ENCODE peak calls at places on chromosomes 2 and 18, in nine cellular contexts. H, Y, C, R, U, T, G, O and X are unnamed samples.

GRCh38 chr2:237326250-237327171 is 87.5 kb downstream of the COL6A3 start:
- DNase-seq in G (peak; percentile 97), Y (no peak), O (no peak), R (peak; percentile 87), U (no peak), C (no peak), H (no peak), T (peak; percentile 72), X (no peak)

GRCh38 chr2:110642360-110642759 is 35.5 kb downstream of the BUB1 start:
- DNase-seq in O (no peak), G (no peak), U (no peak), Y (no peak), R (no peak), H (no peak), C (no peak), T (no peak), X (no peak)

GRCh38 chr2:182642328-182642727 is 73.7 kb upstream of the DNAJC10 start:
- DNase-seq in G (peak; percentile 61), C (peak; percentile 67), U (peak; percentile 58), O (peak; percentile 11), R (peak; percentile 59), H (peak; percentile 44), T (no peak), Y (peak; percentile 48), X (peak; percentile 70)

GRCh38 chr2:175169191-175169590 is 1.2 kb upstream of the ATF2 start:
- DNase-seq in Y (no peak), U (no peak), H (no peak), G (no peak), T (no peak), O (no peak), C (no peak), R (no peak), X (no peak)

GRCh38 chr2:67516899-67517530 is 119.9 kb downstream of the ETAA1 start:
- DNase-seq in G (peak; percentile 98), C (no peak), H (no peak), T (peak; percentile 78), R (peak; percentile 98), Y (peak; percentile 61), U (no peak), O (no peak), X (no peak)

GRCh38 chr18:79857082-79857661 is 59.4 kb downstream of the KCNG2 start:
- DNase-seq in Y (peak; percentile 24), O (peak; percentile 19), R (peak; percentile 58), T (no peak), G (peak; percentile 60), H (peak; percentile 5), U (peak; percentile 44), C (peak; percentile 74), X (no peak)

GRCh38 chr2:128663371-128664050 is 344.8 kb upstream of the HS6ST1 start:
- DNase-seq in Y (no peak), H (no peak), T (no peak), O (no peak), U (no peak), C (no peak), G (no peak), R (no peak), X (no peak)

GRCh38 chr2:168545439-168546082 is 89.5 kb downstream of the CERS6 start:
- DNase-seq in T (peak; percentile 47), R (peak; percentile 88), U (no peak), C (no peak), G (peak; percentile 88), Y (peak; percentile 84), O (no peak), H (peak; percentile 94), X (no peak)

GRCh38 chr2:101524811-101525430 is 50.0 kb upstream of the RFX8 start:
- DNase-seq in R (no peak), U (peak; percentile 85), G (peak; percentile 27), T (no peak), Y (peak; percentile 59), C (no peak), H (peak; percentile 31), O (peak; percentile 16), X (no peak)

GRCh38 chr2:120244656-120245519 is 7.8 kb upstream of the RALB start:
- DNase-seq in H (no peak), G (no peak), T (no peak), U (no peak), R (no peak), Y (no peak), C (no peak), O (no peak), X (no peak)

GRCh38 chr2:130252880-130253645 is 54.8 kb upstream of the TUBA3E start:
- DNase-seq in R (no peak), U (no peak), T (no peak), C (peak; percentile 9), G (peak; percentile 18), Y (no peak), O (no peak), H (peak; percentile 56), X (no peak)

GRCh38 chr2:108971661-108972566 is 17.1 kb downstream of the EDAR start:
- DNase-seq in O (no peak), H (peak; percentile 83), T (no peak), U (no peak), G (peak; percentile 21), C (no peak), Y (peak; percentile 45), R (no peak), X (no peak)

GRCh38 chr2:241545523-241546473 is 12.7 kb upstream of the BOK start:
- DNase-seq in R (peak; percentile 31), C (no peak), H (no peak), Y (no peak), G (no peak), T (no peak), U (no peak), O (no peak), X (no peak)

GRCh38 chr2:214127178-214127970 is 283.5 kb upstream of the VWC2L start:
- DNase-seq in G (peak; percentile 62), R (peak; percentile 57), T (no peak), C (peak; percentile 79), O (no peak), Y (peak; percentile 84), U (no peak), H (peak; percentile 89), X (no peak)

GRCh38 chr2:43073373-43073772 is 153.0 kb downstream of the ZFP36L2 start:
- DNase-seq in R (peak; percentile 36), G (peak; percentile 92), C (peak; percentile 59), U (peak; percentile 59), T (no peak), H (peak; percentile 94), Y (peak; percentile 61), O (no peak), X (no peak)

GRCh38 chr2:64987001-64987962 is 1.9 kb upstream of the SLC1A4 start:
- DNase-seq in O (peak; percentile 75), Y (peak; percentile 18), T (no peak), C (peak; percentile 84), G (peak; percentile 25), R (peak; percentile 57), H (peak; percentile 56), U (peak; percentile 62), X (peak; percentile 87)

GRCh38 chr18:48108136-48108535 is 177.7 kb upstream of the SMAD2 start:
- DNase-seq in H (no peak), O (no peak), T (no peak), G (no peak), R (no peak), Y (no peak), U (peak; percentile 83), C (no peak), X (no peak)

GRCh38 chr2:164514491-164514890 is 106.8 kb downstream of the GRB14 start:
- DNase-seq in Y (no peak), R (no peak), T (no peak), O (peak; percentile 88), H (peak; percentile 86), U (peak; percentile 66), C (peak; percentile 68), G (no peak), X (no peak)

GRCh38 chr2:31196622-31197021 is 20.7 kb downstream of the CAPN14 start:
- DNase-seq in C (no peak), R (no peak), Y (no peak), G (no peak), T (no peak), H (peak; percentile 38), U (no peak), O (no peak), X (no peak)

GRCh38 chr2:18445412-18446320 is 114.8 kb downstream of the RDH14 start:
- DNase-seq in C (no peak), T (no peak), H (no peak), G (peak; percentile 45), Y (peak; percentile 87), O (no peak), R (no peak), U (no peak), X (no peak)

GRCh38 chr2:64797881-64798590 is 144.3 kb upstream of the SERTAD2 start:
- DNase-seq in O (peak; percentile 21), R (peak; percentile 75), H (peak; percentile 62), C (peak; percentile 44), Y (peak; percentile 35), G (peak; percentile 62), U (no peak), T (peak; percentile 41), X (no peak)

GRCh38 chr18:616380-616995 is 19.7 kb downstream of the CLUL1 start:
- DNase-seq in U (peak; percentile 48), G (peak; percentile 73), C (peak; percentile 89), R (peak; percentile 58), H (peak; percentile 20), T (no peak), O (peak; percentile 35), Y (peak; percentile 61), X (peak; percentile 40)

DNA sequence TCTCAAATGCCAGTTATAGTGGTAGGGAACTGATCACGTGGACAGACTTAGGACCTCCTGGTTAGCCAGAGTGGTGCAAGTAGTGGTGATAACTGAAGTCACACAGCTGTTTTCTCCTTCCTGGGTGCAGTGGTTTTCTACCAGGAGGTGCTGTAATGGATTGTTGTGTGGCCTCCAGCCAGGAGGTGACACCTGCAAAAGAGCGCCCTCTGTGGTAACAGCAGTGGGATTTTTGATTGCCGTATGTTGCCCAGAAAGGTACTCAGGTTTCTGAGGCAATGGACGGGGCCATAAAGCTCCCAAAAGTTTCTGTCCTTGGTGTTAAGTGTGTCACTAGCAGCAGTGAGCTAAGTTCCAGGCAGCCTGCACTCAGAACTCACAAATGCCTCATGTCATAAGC is 1358.1 kb upstream of the DDX18 start:
- DNase-seq in U (no peak), Y (no peak), G (no peak), R (no peak), H (no peak), C (no peak), T (no peak), O (no peak), X (no peak)
- TF ChIP-seq CTCF in U (no peak), Y (no peak), G (no peak), R (no peak), H (no peak), C (no peak), T (no peak), O (no peak), X (no peak)

GRCh38 chr2:218894168-218895157 is 13.8 kb downstream of the WNT10A start:
- DNase-seq in G (no peak), Y (no peak), C (no peak), U (no peak), R (no peak), H (peak; percentile 75), T (no peak), O (no peak), X (no peak)
- H3K4me3 ChIP-seq in G (no peak overlapping the region), Y (no peak overlapping the region), C (no peak overlapping the region), U (no peak overlapping the region), R (no peak overlapping the region), H (no peak overlapping the region), T (no peak overlapping the region), O (no peak overlapping the region), X (peak overlapping the region; percentile 90)

GRCh38 chr2:240369725-240370585 is 65.5 kb upstream of the GPC1 start:
- DNase-seq in R (peak; percentile 93), T (peak; percentile 89), O (peak; percentile 35), C (no peak), U (no peak), G (peak; percentile 81), Y (peak; percentile 95), H (peak; percentile 94), X (no peak)
- TF ChIP-seq CTCF in R (peak; percentile 13), T (no peak), O (no peak), C (no peak), U (no peak), G (no peak), Y (no peak), H (peak; percentile 16), X (no peak)

GRCh38 chr18:26556573-26556972 is 8.2 kb upstream of the KCTD1 start:
- DNase-seq in O (no peak), G (peak; percentile 32), R (no peak), T (no peak), C (no peak), H (peak; percentile 48), Y (peak; percentile 56), U (no peak), X (peak; percentile 77)
- H3K4me3 ChIP-seq in O (no peak overlapping the region), G (no peak overlapping the region), R (no peak overlapping the region), T (no peak overlapping the region), C (no peak overlapping the region), H (no peak overlapping the region), Y (no peak overlapping the region), U (no peak overlapping the region), X (no peak overlapping the region)